ENCODE peak calls at places on chromosome 18, in six cellular contexts. Z is GM23248; I is LoVo; Q is left kidney; W is activated CD4-positive, alpha-beta T cell treated with anti-CD3 and anti-CD28 coated beads, Interleukin-2, amount 50 U/mL, for 1 hour; V is astrocyte of the spinal cord. G is an unnamed sample.

GRCh38 chr18:80130555-80130954 is 21.5 kb downstream of the ADNP2 start:
- DNase-seq in I (no peak), Q (no peak), Z (no peak), W (no peak), V (no peak), G (no peak)

GRCh38 chr18:7941533-7941932 is 374.4 kb downstream of the PTPRM start:
- DNase-seq in Z (no peak), W (no peak), I (no peak), V (no peak), Q (no peak), G (no peak)

GRCh38 chr18:40437517-40437916 is 1517.5 kb upstream of the PIK3C3 start:
- DNase-seq in Q (no peak), W (no peak), V (no peak), I (no peak), Z (no peak), G (peak)

GRCh38 chr18:77651441-77651840 is 401.8 kb downstream of the GALR1 start:
- DNase-seq in Z (no peak), W (no peak), I (no peak), V (no peak), Q (no peak), G (no peak)

GRCh38 chr18:41532344-41533086 is 422.5 kb upstream of the PIK3C3 start:
- DNase-seq in Z (peak), W (no peak), Q (peak), I (no peak), V (peak), G (peak)

GRCh38 chr18:3481696-3482210 is 31.8 kb downstream of the TGIF1 start:
- DNase-seq in Q (peak), I (no peak), W (no peak), Z (peak), V (no peak), G (peak)

GRCh38 chr18:36451454-36452251 is 154.1 kb downstream of the FHOD3 start:
- DNase-seq in Q (no peak), Z (peak), W (no peak), I (peak), V (no peak), G (no peak)

GRCh38 chr18:31102941-31103340 is 720 bp upstream of the DSC2 start:
- DNase-seq in V (no peak), Z (no peak), W (no peak), I (peak), Q (no peak), G (no peak)

GRCh38 chr18:34998677-34999076 is 42.5 kb upstream of the MAPRE2 start:
- DNase-seq in W (no peak), I (no peak), Z (no peak), V (no peak), Q (no peak), G (no peak)

GRCh38 chr18:24989760-24990547 is 362.0 kb downstream of the ZNF521 start:
- DNase-seq in Q (no peak), I (no peak), W (no peak), V (no peak), Z (no peak), G (peak)

GRCh38 chr18:67425724-67426123 is 90.8 kb downstream of the DSEL start:
- DNase-seq in Z (peak), W (no peak), V (peak), I (peak), Q (no peak), G (peak)

GRCh38 chr18:816869-817268 is 4.8 kb upstream of the YES1 start:
- DNase-seq in Z (no peak), Q (no peak), V (no peak), W (no peak), I (no peak), G (no peak)

GRCh38 chr18:76376668-76377358 is 118.2 kb downstream of the ZNF516 start:
- DNase-seq in Z (no peak), V (no peak), I (no peak), W (peak), Q (peak), G (no peak)

GRCh38 chr18:66495844-66496243 is 108.0 kb downstream of the CDH19 start:
- DNase-seq in W (no peak), Z (no peak), I (peak), Q (peak), V (peak), G (peak)

GRCh38 chr18:55245200-55245599 is 285.9 kb upstream of the CCDC68 start:
- DNase-seq in Q (no peak), V (no peak), Z (peak), W (no peak), I (no peak), G (peak)

GRCh38 chr18:7512326-7512725 is 54.8 kb upstream of the PTPRM start:
- DNase-seq in Z (peak), I (no peak), W (no peak), V (no peak), Q (peak), G (no peak)

GRCh38 chr18:76557026-76557575 is 62.1 kb upstream of the ZNF516 start:
- DNase-seq in Z (no peak), I (no peak), V (no peak), Q (no peak), W (no peak), G (peak)

GRCh38 chr18:21321711-21322110 is 79.7 kb downstream of the GREB1L start:
- DNase-seq in V (no peak), Z (peak), Q (no peak), W (no peak), I (no peak), G (no peak)

GRCh38 chr18:9782073-9782857 is 74.2 kb downstream of the RAB31 start:
- DNase-seq in Z (peak), Q (no peak), V (peak), W (no peak), I (peak), G (peak)

GRCh38 chr18:49619792-49620191 is 57.9 kb downstream of the LIPG start:
- DNase-seq in I (no peak), Q (no peak), Z (peak), W (no peak), V (no peak), G (no peak)

G was measured in choroid plexus epithelial cell.